ENCODE peak calls at places on chromosomes 11 and 22, in six cellular contexts. One of them, this sample, is unnamed.

GRCh38 chr11:40032331-40032730 is 1427.1 kb downstream of the LRRC4C start:
- DNase-seq in upper lobe of left lung: no peak
- DNase-seq in NCI-H1105: no peak
- DNase-seq in naive thymus-derived CD4-positive, alpha-beta T cell: no peak
- DNase-seq in GM10248: no peak
- DNase-seq in MV-4-11: no peak
- DNase-seq in this sample: no peak

GRCh38 chr22:22981670-22982571 is 88.4 kb upstream of the GNAZ start:
- DNase-seq in GM10248: no peak
- DNase-seq in NCI-H1105: no peak
- DNase-seq in upper lobe of left lung: no peak
- DNase-seq in MV-4-11: no peak
- DNase-seq in naive thymus-derived CD4-positive, alpha-beta T cell: no peak
- DNase-seq in this sample: no peak

GRCh38 chr22:32204856-32205722 is at the start of gene RFPL2:
- DNase-seq in upper lobe of left lung: peak
- DNase-seq in GM10248: peak
- DNase-seq in naive thymus-derived CD4-positive, alpha-beta T cell: peak
- DNase-seq in NCI-H1105: peak
- DNase-seq in MV-4-11: peak
- DNase-seq in this sample: no peak

GRCh38 chr11:18001191-18001590 is 11.7 kb downstream of the SERGEF start:
- DNase-seq in naive thymus-derived CD4-positive, alpha-beta T cell: no peak
- DNase-seq in NCI-H1105: no peak
- DNase-seq in GM10248: no peak
- DNase-seq in MV-4-11: no peak
- DNase-seq in upper lobe of left lung: no peak
- DNase-seq in this sample: no peak

GRCh38 chr11:1296287-1296686 is 13.1 kb downstream of the TOLLIP start:
- DNase-seq in naive thymus-derived CD4-positive, alpha-beta T cell: no peak
- DNase-seq in NCI-H1105: no peak
- DNase-seq in upper lobe of left lung: peak
- DNase-seq in GM10248: no peak
- DNase-seq in MV-4-11: no peak
- DNase-seq in this sample: no peak

GRCh38 chr11:126712017-126712625 is 288.4 kb downstream of the KIRREL3 start:
- DNase-seq in upper lobe of left lung: peak
- DNase-seq in NCI-H1105: no peak
- DNase-seq in naive thymus-derived CD4-positive, alpha-beta T cell: no peak
- DNase-seq in GM10248: no peak
- DNase-seq in MV-4-11: no peak
- DNase-seq in this sample: no peak

GRCh38 chr22:38223289-38223960 is 21.6 kb downstream of the MAFF start:
- DNase-seq in NCI-H1105: no peak
- DNase-seq in naive thymus-derived CD4-positive, alpha-beta T cell: no peak
- DNase-seq in GM10248: no peak
- DNase-seq in upper lobe of left lung: no peak
- DNase-seq in MV-4-11: no peak
- DNase-seq in this sample: no peak

GRCh38 chr11:2529636-2530035 is 84.8 kb downstream of the KCNQ1 start:
- DNase-seq in naive thymus-derived CD4-positive, alpha-beta T cell: no peak
- DNase-seq in MV-4-11: no peak
- DNase-seq in upper lobe of left lung: peak
- DNase-seq in NCI-H1105: no peak
- DNase-seq in GM10248: no peak
- DNase-seq in this sample: no peak

GRCh38 chr11:35387341-35387982 is 31.9 kb downstream of the SLC1A2 start:
- DNase-seq in naive thymus-derived CD4-positive, alpha-beta T cell: peak
- DNase-seq in upper lobe of left lung: no peak
- DNase-seq in NCI-H1105: no peak
- DNase-seq in MV-4-11: no peak
- DNase-seq in GM10248: no peak
- DNase-seq in this sample: no peak

GRCh38 chr11:74453373-74453975 is 13.9 kb downstream of the KCNE3 start:
- DNase-seq in upper lobe of left lung: no peak
- DNase-seq in NCI-H1105: peak
- DNase-seq in GM10248: peak
- DNase-seq in MV-4-11: peak
- DNase-seq in naive thymus-derived CD4-positive, alpha-beta T cell: peak
- DNase-seq in this sample: peak

GRCh38 chr11:111836766-111837165 is 34.6 kb downstream of the ALG9 start:
- DNase-seq in MV-4-11: peak
- DNase-seq in GM10248: peak
- DNase-seq in naive thymus-derived CD4-positive, alpha-beta T cell: no peak
- DNase-seq in upper lobe of left lung: no peak
- DNase-seq in NCI-H1105: no peak
- DNase-seq in this sample: no peak

GRCh38 chr22:19304547-19304946 is 13.0 kb upstream of the CLTCL1 start:
- DNase-seq in MV-4-11: no peak
- DNase-seq in GM10248: no peak
- DNase-seq in NCI-H1105: no peak
- DNase-seq in upper lobe of left lung: no peak
- DNase-seq in naive thymus-derived CD4-positive, alpha-beta T cell: no peak
- DNase-seq in this sample: no peak

GRCh38 chr11:65225284-65226102 is 36.3 kb upstream of the POLA2 start:
- DNase-seq in GM10248: peak
- DNase-seq in MV-4-11: peak
- DNase-seq in upper lobe of left lung: peak
- DNase-seq in NCI-H1105: no peak
- DNase-seq in naive thymus-derived CD4-positive, alpha-beta T cell: peak
- DNase-seq in this sample: peak

GRCh38 chr22:47773635-47774034 is 1011.2 kb downstream of the TBC1D22A start:
- DNase-seq in GM10248: no peak
- DNase-seq in naive thymus-derived CD4-positive, alpha-beta T cell: no peak
- DNase-seq in MV-4-11: no peak
- DNase-seq in upper lobe of left lung: no peak
- DNase-seq in NCI-H1105: no peak
- DNase-seq in this sample: no peak

GRCh38 chr22:24230911-24231656 is 13.8 kb downstream of the GGT5 start:
- DNase-seq in GM10248: peak
- DNase-seq in MV-4-11: no peak
- DNase-seq in naive thymus-derived CD4-positive, alpha-beta T cell: peak
- DNase-seq in upper lobe of left lung: peak
- DNase-seq in NCI-H1105: no peak
- DNase-seq in this sample: peak

GRCh38 chr11:36019722-36020121 is 75.9 kb downstream of the LDLRAD3 start:
- DNase-seq in naive thymus-derived CD4-positive, alpha-beta T cell: no peak
- DNase-seq in upper lobe of left lung: no peak
- DNase-seq in MV-4-11: no peak
- DNase-seq in GM10248: no peak
- DNase-seq in NCI-H1105: no peak
- DNase-seq in this sample: no peak

GRCh38 chr22:38713921-38714320 is 8.2 kb downstream of the GTPBP1 start:
- DNase-seq in GM10248: no peak
- DNase-seq in upper lobe of left lung: no peak
- DNase-seq in naive thymus-derived CD4-positive, alpha-beta T cell: no peak
- DNase-seq in MV-4-11: no peak
- DNase-seq in NCI-H1105: no peak
- DNase-seq in this sample: no peak

GRCh38 chr11:68565768-68566167 is 105.2 kb downstream of the PPP6R3 start:
- DNase-seq in naive thymus-derived CD4-positive, alpha-beta T cell: no peak
- DNase-seq in GM10248: no peak
- DNase-seq in NCI-H1105: no peak
- DNase-seq in MV-4-11: no peak
- DNase-seq in upper lobe of left lung: no peak
- DNase-seq in this sample: no peak

GRCh38 chr11:35214792-35215193 is 75.8 kb downstream of the CD44 start:
- DNase-seq in GM10248: no peak
- DNase-seq in MV-4-11: no peak
- DNase-seq in upper lobe of left lung: no peak
- DNase-seq in NCI-H1105: no peak
- DNase-seq in naive thymus-derived CD4-positive, alpha-beta T cell: no peak
- DNase-seq in this sample: peak

GRCh38 chr22:44479662-44480061 is 18.4 kb downstream of the RTL6 start:
- DNase-seq in upper lobe of left lung: no peak
- DNase-seq in MV-4-11: peak
- DNase-seq in GM10248: no peak
- DNase-seq in NCI-H1105: peak
- DNase-seq in naive thymus-derived CD4-positive, alpha-beta T cell: no peak
- DNase-seq in this sample: no peak

GRCh38 chr22:46432164-46433068 is 96.9 kb downstream of the TRMU start:
- DNase-seq in naive thymus-derived CD4-positive, alpha-beta T cell: peak
- DNase-seq in GM10248: peak
- DNase-seq in MV-4-11: peak
- DNase-seq in NCI-H1105: no peak
- DNase-seq in upper lobe of left lung: peak
- DNase-seq in this sample: no peak

GRCh38 chr11:120432056-120433018 is 79.2 kb upstream of the GRIK4 start:
- DNase-seq in MV-4-11: peak
- DNase-seq in upper lobe of left lung: no peak
- DNase-seq in GM10248: no peak
- DNase-seq in naive thymus-derived CD4-positive, alpha-beta T cell: no peak
- DNase-seq in NCI-H1105: no peak
- DNase-seq in this sample: no peak

GRCh38 chr22:29715240-29715639 is 4.6 kb upstream of the CABP7 start:
- DNase-seq in naive thymus-derived CD4-positive, alpha-beta T cell: no peak
- DNase-seq in GM10248: no peak
- DNase-seq in upper lobe of left lung: no peak
- DNase-seq in NCI-H1105: peak
- DNase-seq in MV-4-11: no peak
- DNase-seq in this sample: no peak

GRCh38 chr11:22304337-22304961 is 33.7 kb upstream of the SLC17A6 start:
- DNase-seq in GM10248: peak
- DNase-seq in MV-4-11: peak
- DNase-seq in naive thymus-derived CD4-positive, alpha-beta T cell: no peak
- DNase-seq in NCI-H1105: peak
- DNase-seq in upper lobe of left lung: no peak
- DNase-seq in this sample: no peak

GRCh38 chr11:44601471-44602370 is 36.3 kb downstream of the CD82 start:
- DNase-seq in naive thymus-derived CD4-positive, alpha-beta T cell: no peak
- DNase-seq in NCI-H1105: no peak
- DNase-seq in MV-4-11: no peak
- DNase-seq in GM10248: peak
- DNase-seq in upper lobe of left lung: no peak
- DNase-seq in this sample: no peak

GRCh38 chr22:38788846-38789245 is 5.1 kb downstream of the DNAL4 start:
- DNase-seq in MV-4-11: no peak
- DNase-seq in GM10248: no peak
- DNase-seq in upper lobe of left lung: no peak
- DNase-seq in NCI-H1105: peak
- DNase-seq in naive thymus-derived CD4-positive, alpha-beta T cell: no peak
- DNase-seq in this sample: no peak

GRCh38 chr11:128407962-128408361 is 179.4 kb downstream of the ETS1 start:
- DNase-seq in NCI-H1105: no peak
- DNase-seq in GM10248: no peak
- DNase-seq in naive thymus-derived CD4-positive, alpha-beta T cell: no peak
- DNase-seq in MV-4-11: no peak
- DNase-seq in upper lobe of left lung: no peak
- DNase-seq in this sample: no peak

GRCh38 chr11:46295312-46295995 is 18.0 kb downstream of the CREB3L1 start:
- DNase-seq in GM10248: peak
- DNase-seq in NCI-H1105: peak
- DNase-seq in MV-4-11: peak
- DNase-seq in upper lobe of left lung: peak
- DNase-seq in naive thymus-derived CD4-positive, alpha-beta T cell: peak
- DNase-seq in this sample: peak